ENCODE peak calls at places on chromosomes 2 and 18, in seven cellular contexts. One of them, this sample, is unnamed.

GRCh38 chr18:51021226-51021965 is 8.6 kb upstream of the SMAD4 start:
- DNase-seq in prostate gland: no peak
- DNase-seq in lower lobe of right lung: no peak
- DNase-seq in fibroblast of lung: no peak
- DNase-seq in fibroblast of villous mesenchyme: no peak
- DNase-seq in RWPE1: no peak
- DNase-seq in SK-N-SH: no peak
- DNase-seq in this sample: no peak

GRCh38 chr2:122542646-122543045 is 787.2 kb downstream of the TSN start:
- DNase-seq in prostate gland: no peak
- DNase-seq in lower lobe of right lung: no peak
- DNase-seq in fibroblast of lung: no peak
- DNase-seq in fibroblast of villous mesenchyme: no peak
- DNase-seq in RWPE1: no peak
- DNase-seq in SK-N-SH: no peak
- DNase-seq in this sample: no peak

GRCh38 chr2:20439503-20439902 is 7.4 kb upstream of the RHOB start:
- DNase-seq in prostate gland: no peak
- DNase-seq in lower lobe of right lung: no peak
- DNase-seq in fibroblast of lung: no peak
- DNase-seq in fibroblast of villous mesenchyme: no peak
- DNase-seq in RWPE1: no peak
- DNase-seq in SK-N-SH: no peak
- DNase-seq in this sample: no peak

GRCh38 chr18:78246588-78246987 is 733.0 kb upstream of the SALL3 start:
- DNase-seq in prostate gland: no peak
- DNase-seq in lower lobe of right lung: no peak
- DNase-seq in fibroblast of lung: no peak
- DNase-seq in fibroblast of villous mesenchyme: no peak
- DNase-seq in RWPE1: no peak
- DNase-seq in SK-N-SH: no peak
- DNase-seq in this sample: no peak

GRCh38 chr2:108417254-108417653 is 31.8 kb upstream of the GCC2 start:
- DNase-seq in prostate gland: no peak
- DNase-seq in lower lobe of right lung: no peak
- DNase-seq in fibroblast of lung: no peak
- DNase-seq in fibroblast of villous mesenchyme: no peak
- DNase-seq in RWPE1: no peak
- DNase-seq in SK-N-SH: no peak
- DNase-seq in this sample: no peak

GRCh38 chr2:144959416-144959815 is 439.5 kb upstream of the ZEB2 start:
- DNase-seq in prostate gland: no peak
- DNase-seq in lower lobe of right lung: no peak
- DNase-seq in fibroblast of lung: no peak
- DNase-seq in fibroblast of villous mesenchyme: no peak
- DNase-seq in RWPE1: no peak
- DNase-seq in SK-N-SH: no peak
- DNase-seq in this sample: no peak

GRCh38 chr2:235864746-235865535 is 303.2 kb downstream of the GBX2 start:
- DNase-seq in prostate gland: no peak
- DNase-seq in lower lobe of right lung: no peak
- DNase-seq in fibroblast of lung: peak
- DNase-seq in fibroblast of villous mesenchyme: peak
- DNase-seq in RWPE1: no peak
- DNase-seq in SK-N-SH: no peak
- DNase-seq in this sample: no peak

GRCh38 chr2:127255721-127256120 is 35.6 kb upstream of the CYP27C1 start:
- DNase-seq in prostate gland: no peak
- DNase-seq in lower lobe of right lung: no peak
- DNase-seq in fibroblast of lung: no peak
- DNase-seq in fibroblast of villous mesenchyme: no peak
- DNase-seq in RWPE1: no peak
- DNase-seq in SK-N-SH: no peak
- DNase-seq in this sample: no peak

GRCh38 chr2:240800241-240800640 is 19.8 kb downstream of the KIF1A start:
- DNase-seq in prostate gland: no peak
- DNase-seq in lower lobe of right lung: peak
- DNase-seq in fibroblast of lung: peak
- DNase-seq in fibroblast of villous mesenchyme: no peak
- DNase-seq in RWPE1: no peak
- DNase-seq in SK-N-SH: no peak
- DNase-seq in this sample: no peak

GRCh38 chr2:66428986-66429612 is 5.8 kb upstream of the MEIS1 start:
- DNase-seq in prostate gland: peak
- DNase-seq in lower lobe of right lung: no peak
- DNase-seq in fibroblast of lung: peak
- DNase-seq in fibroblast of villous mesenchyme: peak
- DNase-seq in RWPE1: peak
- DNase-seq in SK-N-SH: peak
- DNase-seq in this sample: no peak

GRCh38 chr2:11169333-11169732 is 14.1 kb downstream of the SLC66A3 start:
- DNase-seq in prostate gland: no peak
- DNase-seq in lower lobe of right lung: no peak
- DNase-seq in fibroblast of lung: peak
- DNase-seq in fibroblast of villous mesenchyme: no peak
- DNase-seq in RWPE1: no peak
- DNase-seq in SK-N-SH: no peak
- DNase-seq in this sample: no peak

GRCh38 chr18:13547347-13547746 is 179.0 kb downstream of the FAM210A start:
- DNase-seq in prostate gland: no peak
- DNase-seq in lower lobe of right lung: no peak
- DNase-seq in fibroblast of lung: no peak
- DNase-seq in fibroblast of villous mesenchyme: no peak
- DNase-seq in RWPE1: no peak
- DNase-seq in SK-N-SH: no peak
- DNase-seq in this sample: no peak

GRCh38 chr2:134504586-134505336 is 214.0 kb downstream of the TMEM163 start:
- DNase-seq in prostate gland: no peak
- DNase-seq in lower lobe of right lung: no peak
- DNase-seq in fibroblast of lung: no peak
- DNase-seq in fibroblast of villous mesenchyme: no peak
- DNase-seq in RWPE1: peak
- DNase-seq in SK-N-SH: no peak
- DNase-seq in this sample: no peak

GRCh38 chr18:42053188-42053781 is 98.3 kb downstream of the PIK3C3 start:
- DNase-seq in prostate gland: peak
- DNase-seq in lower lobe of right lung: no peak
- DNase-seq in fibroblast of lung: peak
- DNase-seq in fibroblast of villous mesenchyme: peak
- DNase-seq in RWPE1: peak
- DNase-seq in SK-N-SH: peak
- DNase-seq in this sample: peak

GRCh38 chr2:105576440-105577241 is 168.1 kb upstream of the NCK2 start:
- DNase-seq in prostate gland: no peak
- DNase-seq in lower lobe of right lung: no peak
- DNase-seq in fibroblast of lung: peak
- DNase-seq in fibroblast of villous mesenchyme: peak
- DNase-seq in RWPE1: peak
- DNase-seq in SK-N-SH: peak
- DNase-seq in this sample: peak

GRCh38 chr2:144583362-144583692 is 63.4 kb upstream of the ZEB2 start:
- DNase-seq in prostate gland: no peak
- DNase-seq in lower lobe of right lung: no peak
- DNase-seq in fibroblast of lung: no peak
- DNase-seq in fibroblast of villous mesenchyme: no peak
- DNase-seq in RWPE1: no peak
- DNase-seq in SK-N-SH: no peak
- DNase-seq in this sample: no peak

GRCh38 chr2:109468893-109469292 is 144.9 kb downstream of the SEPTIN10 start:
- DNase-seq in prostate gland: no peak
- DNase-seq in lower lobe of right lung: peak
- DNase-seq in fibroblast of lung: no peak
- DNase-seq in fibroblast of villous mesenchyme: no peak
- DNase-seq in RWPE1: no peak
- DNase-seq in SK-N-SH: no peak
- DNase-seq in this sample: no peak

GRCh38 chr2:219714681-219715080 is 87.3 kb downstream of the SLC4A3 start:
- DNase-seq in prostate gland: no peak
- DNase-seq in lower lobe of right lung: no peak
- DNase-seq in fibroblast of lung: no peak
- DNase-seq in fibroblast of villous mesenchyme: no peak
- DNase-seq in RWPE1: no peak
- DNase-seq in SK-N-SH: no peak
- DNase-seq in this sample: no peak

GRCh38 chr2:173048901-173049661 is 26.6 kb upstream of the MAP3K20 start:
- DNase-seq in prostate gland: peak
- DNase-seq in lower lobe of right lung: no peak
- DNase-seq in fibroblast of lung: peak
- DNase-seq in fibroblast of villous mesenchyme: peak
- DNase-seq in RWPE1: peak
- DNase-seq in SK-N-SH: no peak
- DNase-seq in this sample: no peak
- TF ChIP-seq CTCF in prostate gland: no peak
- TF ChIP-seq CTCF in lower lobe of right lung: no peak
- TF ChIP-seq CTCF in fibroblast of lung: no peak
- TF ChIP-seq CTCF in fibroblast of villous mesenchyme: no peak
- TF ChIP-seq CTCF in RWPE1: no peak
- TF ChIP-seq CTCF in SK-N-SH: no peak
- TF ChIP-seq CTCF in this sample: no peak

GRCh38 chr2:158743466-158743865 is 51.7 kb upstream of the DAPL1 start:
- DNase-seq in prostate gland: no peak
- DNase-seq in lower lobe of right lung: no peak
- DNase-seq in fibroblast of lung: no peak
- DNase-seq in fibroblast of villous mesenchyme: no peak
- DNase-seq in RWPE1: no peak
- DNase-seq in SK-N-SH: peak
- DNase-seq in this sample: no peak

GRCh38 chr2:158745866-158746382 is 49.2 kb upstream of the DAPL1 start:
- DNase-seq in prostate gland: no peak
- DNase-seq in lower lobe of right lung: no peak
- DNase-seq in fibroblast of lung: no peak
- DNase-seq in fibroblast of villous mesenchyme: no peak
- DNase-seq in RWPE1: no peak
- DNase-seq in SK-N-SH: no peak
- DNase-seq in this sample: no peak

GRCh38 chr2:158743899-158744298 is 51.2 kb upstream of the DAPL1 start:
- DNase-seq in prostate gland: no peak
- DNase-seq in lower lobe of right lung: no peak
- DNase-seq in fibroblast of lung: no peak
- DNase-seq in fibroblast of villous mesenchyme: no peak
- DNase-seq in RWPE1: no peak
- DNase-seq in SK-N-SH: no peak
- DNase-seq in this sample: no peak

GRCh38 chr2:158746488-158746887 is 48.6 kb upstream of the DAPL1 start:
- DNase-seq in prostate gland: no peak
- DNase-seq in lower lobe of right lung: no peak
- DNase-seq in fibroblast of lung: no peak
- DNase-seq in fibroblast of villous mesenchyme: no peak
- DNase-seq in RWPE1: no peak
- DNase-seq in SK-N-SH: no peak
- DNase-seq in this sample: no peak

GRCh38 chr2:158745067-158745865 is 49.9 kb upstream of the DAPL1 start:
- DNase-seq in prostate gland: peak
- DNase-seq in lower lobe of right lung: no peak
- DNase-seq in fibroblast of lung: peak
- DNase-seq in fibroblast of villous mesenchyme: peak
- DNase-seq in RWPE1: peak
- DNase-seq in SK-N-SH: peak
- DNase-seq in this sample: peak
- TF ChIP-seq CTCF in prostate gland: peak
- TF ChIP-seq CTCF in lower lobe of right lung: peak
- TF ChIP-seq CTCF in fibroblast of lung: peak
- TF ChIP-seq CTCF in fibroblast of villous mesenchyme: peak
- TF ChIP-seq CTCF in RWPE1: peak
- TF ChIP-seq CTCF in SK-N-SH: peak
- TF ChIP-seq CTCF in this sample: peak

DNA sequence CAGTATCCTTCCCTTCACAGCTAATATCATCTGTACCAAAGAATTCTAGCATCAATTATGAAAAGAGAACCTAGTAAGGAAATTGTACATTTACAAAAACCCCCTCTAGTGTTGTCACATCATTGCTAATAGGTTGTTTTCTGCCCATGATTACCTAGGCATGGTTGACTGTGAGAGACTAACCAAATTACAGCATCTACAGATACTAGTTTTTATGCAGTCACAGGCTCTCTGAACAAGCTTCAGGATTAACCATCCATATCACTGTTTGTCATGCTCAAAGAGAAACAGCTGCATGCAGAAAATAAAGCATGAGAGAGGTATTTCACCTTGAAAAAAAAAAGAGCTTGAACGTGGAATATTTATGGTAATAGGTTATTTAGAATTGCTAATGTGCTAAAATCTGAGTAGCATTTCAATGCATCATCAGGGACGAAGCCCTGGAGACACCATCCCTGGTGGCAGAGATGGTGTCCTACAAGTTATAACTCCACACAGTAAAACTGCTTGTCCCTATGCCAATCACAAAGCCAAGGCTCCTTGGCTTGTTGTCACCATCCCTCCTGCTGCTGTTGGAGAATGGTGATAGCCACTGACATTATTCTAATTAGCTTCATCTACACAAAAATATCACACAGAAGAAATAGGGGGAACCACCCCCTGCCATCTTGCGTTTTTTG is 5.4 kb downstream of the NEB start:
- DNase-seq in prostate gland: no peak
- DNase-seq in lower lobe of right lung: no peak
- DNase-seq in fibroblast of lung: no peak
- DNase-seq in fibroblast of villous mesenchyme: no peak
- DNase-seq in RWPE1: no peak
- DNase-seq in SK-N-SH: no peak
- DNase-seq in this sample: no peak
- TF ChIP-seq CTCF in prostate gland: no peak
- TF ChIP-seq CTCF in lower lobe of right lung: no peak
- TF ChIP-seq CTCF in fibroblast of lung: no peak
- TF ChIP-seq CTCF in fibroblast of villous mesenchyme: no peak
- TF ChIP-seq CTCF in RWPE1: no peak
- TF ChIP-seq CTCF in SK-N-SH: no peak
- TF ChIP-seq CTCF in this sample: peak

DNA sequence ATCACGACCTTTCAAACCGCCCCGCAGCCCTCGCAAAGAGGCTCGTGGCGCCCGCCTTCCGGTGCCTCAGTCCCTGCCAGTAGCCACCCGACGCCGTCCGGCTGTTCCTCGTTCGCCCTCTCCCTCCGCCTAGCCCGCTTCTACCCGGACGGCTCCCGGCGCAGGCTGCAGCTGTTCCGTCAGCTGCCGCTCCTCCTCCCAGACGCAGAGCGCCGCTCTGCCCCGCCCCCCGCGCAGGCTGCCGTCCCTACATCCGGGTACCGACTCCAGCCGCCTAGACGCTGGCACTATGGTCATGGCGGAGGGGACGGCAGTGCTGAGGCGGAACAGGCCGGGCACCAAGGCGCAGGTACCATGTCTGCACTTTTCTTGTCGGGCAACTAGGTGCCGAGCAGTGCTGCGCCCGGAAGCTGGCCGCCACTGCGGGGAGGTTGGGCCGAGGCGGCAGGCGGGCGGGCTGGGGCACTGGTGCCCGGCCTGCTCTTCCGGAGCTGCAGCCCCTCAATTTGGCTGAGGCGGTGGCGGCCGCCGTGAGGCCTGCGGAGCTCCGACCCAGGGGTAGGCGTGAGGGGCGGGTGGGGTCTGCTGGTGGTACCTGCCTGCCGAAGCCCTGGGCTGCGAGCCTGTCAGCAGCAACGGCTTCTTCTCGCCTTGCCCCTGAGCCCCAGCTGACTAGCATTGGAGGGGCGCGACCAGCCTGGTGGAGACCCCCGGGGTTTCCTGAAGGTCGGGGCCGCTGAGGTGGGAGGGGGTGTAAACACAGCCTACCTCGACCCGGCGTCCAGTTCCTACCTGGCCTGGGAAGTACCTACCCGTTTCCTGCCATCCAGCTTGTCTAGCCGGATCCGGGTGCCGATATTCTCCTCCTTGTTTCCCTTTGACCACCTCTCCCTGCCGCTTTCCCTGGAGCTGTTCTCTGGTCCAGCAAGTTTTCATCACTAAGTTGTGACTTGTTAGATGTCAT is at the start of gene MOB4:
- DNase-seq in prostate gland: peak
- DNase-seq in lower lobe of right lung: peak
- DNase-seq in fibroblast of lung: peak
- DNase-seq in fibroblast of villous mesenchyme: peak
- DNase-seq in RWPE1: peak
- DNase-seq in SK-N-SH: peak
- DNase-seq in this sample: peak
- TF ChIP-seq CTCF in prostate gland: peak
- TF ChIP-seq CTCF in lower lobe of right lung: no peak
- TF ChIP-seq CTCF in fibroblast of lung: no peak
- TF ChIP-seq CTCF in fibroblast of villous mesenchyme: no peak
- TF ChIP-seq CTCF in RWPE1: no peak
- TF ChIP-seq CTCF in SK-N-SH: no peak
- TF ChIP-seq CTCF in this sample: no peak